ENCODE peak calls at places on chromosomes 1 and 21, in ten cellular contexts. One of them, this sample, is unnamed.

GRCh38 chr1:11713095-11713494 is 21.6 kb downstream of the DRAXIN start:
- DNase-seq in suprapubic skin: no peak
- DNase-seq in tibial nerve: no peak
- DNase-seq in prostate gland: no peak
- DNase-seq in GM12892: no peak
- DNase-seq in testis: no peak
- DNase-seq in endothelial cell of umbilical vein: no peak
- DNase-seq in lower leg skin: no peak
- DNase-seq in heart left ventricle: no peak
- DNase-seq in stomach: no peak
- DNase-seq in this sample: no peak

GRCh38 chr1:67441183-67441582 is 11.0 kb upstream of the SERBP1 start:
- DNase-seq in suprapubic skin: no peak
- DNase-seq in tibial nerve: peak
- DNase-seq in prostate gland: no peak
- DNase-seq in GM12892: no peak
- DNase-seq in testis: peak
- DNase-seq in endothelial cell of umbilical vein: peak
- DNase-seq in lower leg skin: no peak
- DNase-seq in heart left ventricle: no peak
- DNase-seq in stomach: peak
- DNase-seq in this sample: peak

GRCh38 chr1:69738458-69738857 is 170.7 kb downstream of the LRRC7 start:
- DNase-seq in suprapubic skin: no peak
- DNase-seq in tibial nerve: no peak
- DNase-seq in prostate gland: no peak
- DNase-seq in GM12892: no peak
- DNase-seq in testis: peak
- DNase-seq in endothelial cell of umbilical vein: no peak
- DNase-seq in lower leg skin: no peak
- DNase-seq in heart left ventricle: no peak
- DNase-seq in stomach: no peak
- DNase-seq in this sample: no peak

GRCh38 chr1:231040019-231040799 is at the start of gene FAM89A:
- DNase-seq in suprapubic skin: no peak
- DNase-seq in tibial nerve: peak
- DNase-seq in prostate gland: peak
- DNase-seq in GM12892: peak
- DNase-seq in testis: peak
- DNase-seq in endothelial cell of umbilical vein: no peak
- DNase-seq in lower leg skin: no peak
- DNase-seq in heart left ventricle: peak
- DNase-seq in stomach: peak
- DNase-seq in this sample: peak

GRCh38 chr1:201504179-201504631 is 2.7 kb downstream of the CSRP1 start:
- DNase-seq in suprapubic skin: no peak
- DNase-seq in tibial nerve: no peak
- DNase-seq in prostate gland: no peak
- DNase-seq in GM12892: no peak
- DNase-seq in testis: no peak
- DNase-seq in endothelial cell of umbilical vein: no peak
- DNase-seq in lower leg skin: no peak
- DNase-seq in heart left ventricle: no peak
- DNase-seq in stomach: no peak
- DNase-seq in this sample: no peak

GRCh38 chr1:172135076-172135672 is 285.3 kb upstream of the C1orf105 start:
- DNase-seq in suprapubic skin: no peak
- DNase-seq in tibial nerve: peak
- DNase-seq in prostate gland: no peak
- DNase-seq in GM12892: no peak
- DNase-seq in testis: no peak
- DNase-seq in endothelial cell of umbilical vein: no peak
- DNase-seq in lower leg skin: no peak
- DNase-seq in heart left ventricle: no peak
- DNase-seq in stomach: no peak
- DNase-seq in this sample: peak

GRCh38 chr1:115099693-115100050 is 10.4 kb upstream of the TSPAN2 start:
- DNase-seq in suprapubic skin: no peak
- DNase-seq in tibial nerve: no peak
- DNase-seq in prostate gland: no peak
- DNase-seq in GM12892: no peak
- DNase-seq in testis: no peak
- DNase-seq in endothelial cell of umbilical vein: no peak
- DNase-seq in lower leg skin: no peak
- DNase-seq in heart left ventricle: no peak
- DNase-seq in stomach: no peak
- DNase-seq in this sample: no peak

GRCh38 chr1:91731815-91732214 is 154.1 kb downstream of the TGFBR3 start:
- DNase-seq in suprapubic skin: no peak
- DNase-seq in tibial nerve: no peak
- DNase-seq in prostate gland: no peak
- DNase-seq in GM12892: no peak
- DNase-seq in testis: no peak
- DNase-seq in endothelial cell of umbilical vein: peak
- DNase-seq in lower leg skin: no peak
- DNase-seq in heart left ventricle: no peak
- DNase-seq in stomach: no peak
- DNase-seq in this sample: no peak

GRCh38 chr1:226577401-226578180 is 29.0 kb downstream of the STUM start:
- DNase-seq in suprapubic skin: no peak
- DNase-seq in tibial nerve: no peak
- DNase-seq in prostate gland: no peak
- DNase-seq in GM12892: no peak
- DNase-seq in testis: peak
- DNase-seq in endothelial cell of umbilical vein: no peak
- DNase-seq in lower leg skin: no peak
- DNase-seq in heart left ventricle: no peak
- DNase-seq in stomach: no peak
- DNase-seq in this sample: no peak

GRCh38 chr1:24929091-24929875 is 793 bp downstream of the RUNX3 start:
- DNase-seq in suprapubic skin: no peak
- DNase-seq in tibial nerve: no peak
- DNase-seq in prostate gland: no peak
- DNase-seq in GM12892: no peak
- DNase-seq in testis: no peak
- DNase-seq in endothelial cell of umbilical vein: no peak
- DNase-seq in lower leg skin: no peak
- DNase-seq in heart left ventricle: no peak
- DNase-seq in stomach: no peak
- DNase-seq in this sample: peak

GRCh38 chr21:39613029-39613934 is 542 bp downstream of the B3GALT5 start:
- DNase-seq in suprapubic skin: no peak
- DNase-seq in tibial nerve: no peak
- DNase-seq in prostate gland: no peak
- DNase-seq in GM12892: no peak
- DNase-seq in testis: no peak
- DNase-seq in endothelial cell of umbilical vein: no peak
- DNase-seq in lower leg skin: no peak
- DNase-seq in heart left ventricle: no peak
- DNase-seq in stomach: no peak
- DNase-seq in this sample: no peak

GRCh38 chr21:35026617-35027557 is 22.2 kb downstream of the RUNX1 start:
- DNase-seq in suprapubic skin: peak
- DNase-seq in tibial nerve: peak
- DNase-seq in prostate gland: no peak
- DNase-seq in GM12892: no peak
- DNase-seq in testis: peak
- DNase-seq in endothelial cell of umbilical vein: peak
- DNase-seq in lower leg skin: peak
- DNase-seq in heart left ventricle: peak
- DNase-seq in stomach: peak
- DNase-seq in this sample: peak

GRCh38 chr21:39650801-39651200 is 38.1 kb downstream of the B3GALT5 start:
- DNase-seq in suprapubic skin: peak
- DNase-seq in tibial nerve: no peak
- DNase-seq in prostate gland: no peak
- DNase-seq in GM12892: no peak
- DNase-seq in testis: no peak
- DNase-seq in endothelial cell of umbilical vein: no peak
- DNase-seq in lower leg skin: no peak
- DNase-seq in heart left ventricle: no peak
- DNase-seq in stomach: no peak
- DNase-seq in this sample: no peak

GRCh38 chr1:176905648-176906047 is 258.9 kb downstream of the ASTN1 start:
- DNase-seq in suprapubic skin: no peak
- DNase-seq in tibial nerve: no peak
- DNase-seq in prostate gland: no peak
- DNase-seq in GM12892: no peak
- DNase-seq in testis: no peak
- DNase-seq in endothelial cell of umbilical vein: no peak
- DNase-seq in lower leg skin: no peak
- DNase-seq in heart left ventricle: no peak
- DNase-seq in stomach: no peak
- DNase-seq in this sample: no peak

GRCh38 chr1:215475719-215476525 is 91.2 kb upstream of the KCTD3 start:
- DNase-seq in suprapubic skin: no peak
- DNase-seq in tibial nerve: no peak
- DNase-seq in prostate gland: no peak
- DNase-seq in GM12892: no peak
- DNase-seq in testis: no peak
- DNase-seq in endothelial cell of umbilical vein: no peak
- DNase-seq in lower leg skin: no peak
- DNase-seq in heart left ventricle: no peak
- DNase-seq in stomach: no peak
- DNase-seq in this sample: no peak

GRCh38 chr21:32137266-32137665 is 141.6 kb downstream of the MIS18A start:
- DNase-seq in suprapubic skin: no peak
- DNase-seq in tibial nerve: no peak
- DNase-seq in prostate gland: no peak
- DNase-seq in GM12892: no peak
- DNase-seq in testis: no peak
- DNase-seq in endothelial cell of umbilical vein: no peak
- DNase-seq in lower leg skin: no peak
- DNase-seq in heart left ventricle: no peak
- DNase-seq in stomach: no peak
- DNase-seq in this sample: no peak

GRCh38 chr1:30879126-30879786 is 29.3 kb downstream of the SDC3 start:
- DNase-seq in suprapubic skin: no peak
- DNase-seq in tibial nerve: no peak
- DNase-seq in prostate gland: no peak
- DNase-seq in GM12892: no peak
- DNase-seq in testis: no peak
- DNase-seq in endothelial cell of umbilical vein: peak
- DNase-seq in lower leg skin: no peak
- DNase-seq in heart left ventricle: no peak
- DNase-seq in stomach: peak
- DNase-seq in this sample: no peak

GRCh38 chr1:76115186-76115585 is 40.6 kb downstream of the ST6GALNAC3 start:
- DNase-seq in suprapubic skin: no peak
- DNase-seq in tibial nerve: no peak
- DNase-seq in prostate gland: no peak
- DNase-seq in GM12892: no peak
- DNase-seq in testis: no peak
- DNase-seq in endothelial cell of umbilical vein: no peak
- DNase-seq in lower leg skin: no peak
- DNase-seq in heart left ventricle: no peak
- DNase-seq in stomach: no peak
- DNase-seq in this sample: no peak

DNA sequence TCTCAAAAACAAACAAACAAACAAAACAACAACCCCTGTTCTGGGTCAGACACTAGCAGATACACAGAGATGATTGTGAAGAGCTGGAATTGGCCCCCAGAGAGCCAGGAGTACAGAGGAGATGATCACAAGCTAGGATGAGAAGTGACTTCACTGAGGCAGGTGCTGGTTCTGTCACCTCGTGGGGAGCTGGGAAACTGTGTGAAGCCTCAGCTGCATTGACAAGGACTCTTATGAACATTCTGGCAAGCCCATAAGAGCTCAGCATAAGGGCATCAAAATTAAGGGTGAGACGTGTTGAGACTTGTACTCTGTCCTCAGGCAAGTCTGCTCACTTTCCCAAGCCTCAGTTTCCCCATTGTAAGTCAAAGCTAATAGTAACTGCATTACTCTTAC is 14.7 kb upstream of the PTP4A2 start:
- DNase-seq in suprapubic skin: no peak
- DNase-seq in tibial nerve: no peak
- DNase-seq in prostate gland: no peak
- DNase-seq in GM12892: no peak
- DNase-seq in testis: no peak
- DNase-seq in endothelial cell of umbilical vein: no peak
- DNase-seq in lower leg skin: no peak
- DNase-seq in heart left ventricle: no peak
- DNase-seq in stomach: no peak
- DNase-seq in this sample: no peak
- TF ChIP-seq POLR2A in suprapubic skin: no peak
- TF ChIP-seq POLR2A in tibial nerve: no peak
- TF ChIP-seq POLR2A in prostate gland: no peak
- TF ChIP-seq POLR2A in GM12892: no peak
- TF ChIP-seq POLR2A in testis: no peak
- TF ChIP-seq POLR2A in endothelial cell of umbilical vein: no peak
- TF ChIP-seq POLR2A in lower leg skin: no peak
- TF ChIP-seq POLR2A in heart left ventricle: no peak
- TF ChIP-seq POLR2A in stomach: no peak
- TF ChIP-seq POLR2A in this sample: no peak

GRCh38 chr1:38005195-38006007 is at the start of gene FHL3:
- DNase-seq in suprapubic skin: peak
- DNase-seq in tibial nerve: no peak
- DNase-seq in prostate gland: no peak
- DNase-seq in GM12892: peak
- DNase-seq in testis: peak
- DNase-seq in endothelial cell of umbilical vein: peak
- DNase-seq in lower leg skin: no peak
- DNase-seq in heart left ventricle: peak
- DNase-seq in stomach: peak
- DNase-seq in this sample: peak
- TF ChIP-seq POLR2A in suprapubic skin: no peak
- TF ChIP-seq POLR2A in tibial nerve: peak
- TF ChIP-seq POLR2A in prostate gland: no peak
- TF ChIP-seq POLR2A in GM12892: peak
- TF ChIP-seq POLR2A in testis: no peak
- TF ChIP-seq POLR2A in endothelial cell of umbilical vein: peak
- TF ChIP-seq POLR2A in lower leg skin: no peak
- TF ChIP-seq POLR2A in heart left ventricle: no peak
- TF ChIP-seq POLR2A in stomach: no peak
- TF ChIP-seq POLR2A in this sample: peak

GRCh38 chr1:147500309-147500839 is 40.9 kb upstream of the BCL9 start:
- DNase-seq in suprapubic skin: no peak
- DNase-seq in tibial nerve: no peak
- DNase-seq in prostate gland: no peak
- DNase-seq in GM12892: no peak
- DNase-seq in testis: no peak
- DNase-seq in endothelial cell of umbilical vein: no peak
- DNase-seq in lower leg skin: no peak
- DNase-seq in heart left ventricle: no peak
- DNase-seq in stomach: no peak
- DNase-seq in this sample: no peak
- TF ChIP-seq POLR2A in suprapubic skin: no peak
- TF ChIP-seq POLR2A in tibial nerve: no peak
- TF ChIP-seq POLR2A in prostate gland: no peak
- TF ChIP-seq POLR2A in GM12892: no peak
- TF ChIP-seq POLR2A in testis: no peak
- TF ChIP-seq POLR2A in endothelial cell of umbilical vein: no peak
- TF ChIP-seq POLR2A in lower leg skin: no peak
- TF ChIP-seq POLR2A in heart left ventricle: no peak
- TF ChIP-seq POLR2A in stomach: no peak
- TF ChIP-seq POLR2A in this sample: no peak

DNA sequence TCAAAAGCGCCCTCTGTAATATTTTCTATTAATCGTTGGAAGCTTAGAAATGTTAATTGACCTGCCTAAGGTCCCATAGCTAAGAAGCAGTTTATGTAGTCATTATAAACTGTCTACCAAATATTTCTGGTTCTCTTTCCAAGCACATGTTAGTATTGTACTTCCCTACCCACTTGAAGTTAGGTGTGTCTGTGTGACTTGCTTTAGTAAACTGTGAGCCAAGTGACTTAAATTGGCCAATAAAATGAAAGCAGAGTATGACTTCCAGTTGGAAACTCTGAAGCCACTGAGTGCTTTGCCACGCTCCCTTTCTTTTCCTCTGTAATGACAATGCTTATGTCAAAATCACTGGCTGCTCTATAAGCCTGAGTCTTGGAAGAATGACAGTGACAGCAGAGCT is 20.6 kb upstream of the ADAMTS1 start:
- DNase-seq in suprapubic skin: no peak
- DNase-seq in tibial nerve: no peak
- DNase-seq in prostate gland: no peak
- DNase-seq in GM12892: no peak
- DNase-seq in testis: no peak
- DNase-seq in endothelial cell of umbilical vein: no peak
- DNase-seq in lower leg skin: no peak
- DNase-seq in heart left ventricle: no peak
- DNase-seq in stomach: no peak
- DNase-seq in this sample: no peak
- TF ChIP-seq POLR2A in suprapubic skin: no peak
- TF ChIP-seq POLR2A in tibial nerve: no peak
- TF ChIP-seq POLR2A in prostate gland: no peak
- TF ChIP-seq POLR2A in GM12892: no peak
- TF ChIP-seq POLR2A in testis: no peak
- TF ChIP-seq POLR2A in endothelial cell of umbilical vein: no peak
- TF ChIP-seq POLR2A in lower leg skin: no peak
- TF ChIP-seq POLR2A in heart left ventricle: no peak
- TF ChIP-seq POLR2A in stomach: no peak
- TF ChIP-seq POLR2A in this sample: no peak

This sample was measured in erythroblast.